ENCODE peak calls at places on chromosome 3, in seven cellular contexts. One of them, this sample, is unnamed.
A peak's percentile ranks its signal among the peaks of the same experiment; 100 is the strongest.

GRCh38 chr3:160373655-160374054 is 25.4 kb downstream of the IFT80 start:
- DNase-seq in psoas muscle: no peak
- DNase-seq in B cell: no peak
- DNase-seq in nephron progenitor cell: no peak
- DNase-seq in right lobe of liver: no peak
- DNase-seq in transverse colon: no peak
- DNase-seq in endodermal cell: no peak
- DNase-seq in this sample: no peak

GRCh38 chr3:64031540-64032533 is 8.5 kb upstream of the PSMD6 start:
- DNase-seq in psoas muscle: no peak
- DNase-seq in B cell: no peak
- DNase-seq in nephron progenitor cell: no peak
- DNase-seq in right lobe of liver: no peak
- DNase-seq in transverse colon: no peak
- DNase-seq in endodermal cell: no peak
- DNase-seq in this sample: no peak

GRCh38 chr3:8318002-8318649 is 183.5 kb upstream of the LMCD1 start:
- DNase-seq in psoas muscle: no peak
- DNase-seq in B cell: no peak
- DNase-seq in nephron progenitor cell: no peak
- DNase-seq in right lobe of liver: no peak
- DNase-seq in transverse colon: no peak
- DNase-seq in endodermal cell: no peak
- DNase-seq in this sample: no peak

GRCh38 chr3:105647047-105647446 is 221.8 kb downstream of the CBLB start:
- DNase-seq in psoas muscle: no peak
- DNase-seq in B cell: no peak
- DNase-seq in nephron progenitor cell: no peak
- DNase-seq in right lobe of liver: no peak
- DNase-seq in transverse colon: no peak
- DNase-seq in endodermal cell: no peak
- DNase-seq in this sample: no peak

GRCh38 chr3:36866358-36866757 is 78.5 kb downstream of the TRANK1 start:
- DNase-seq in psoas muscle: no peak
- DNase-seq in B cell: no peak
- DNase-seq in nephron progenitor cell: no peak
- DNase-seq in right lobe of liver: no peak
- DNase-seq in transverse colon: no peak
- DNase-seq in endodermal cell: no peak
- DNase-seq in this sample: no peak

GRCh38 chr3:124986153-124987143 is 51.9 kb upstream of the MUC13 start:
- DNase-seq in psoas muscle: no peak
- DNase-seq in B cell: no peak
- DNase-seq in nephron progenitor cell: peak; percentile 15
- DNase-seq in right lobe of liver: no peak
- DNase-seq in transverse colon: peak; percentile 60
- DNase-seq in endodermal cell: peak; percentile 75
- DNase-seq in this sample: no peak

GRCh38 chr3:11699083-11699427 is 55.3 kb upstream of the VGLL4 start:
- DNase-seq in psoas muscle: no peak
- DNase-seq in B cell: no peak
- DNase-seq in nephron progenitor cell: no peak
- DNase-seq in right lobe of liver: no peak
- DNase-seq in transverse colon: no peak
- DNase-seq in endodermal cell: no peak
- DNase-seq in this sample: no peak

GRCh38 chr3:11096266-11097135 is 57.8 kb upstream of the HRH1 start:
- DNase-seq in psoas muscle: peak; percentile 83
- DNase-seq in B cell: no peak
- DNase-seq in nephron progenitor cell: peak; percentile 70
- DNase-seq in right lobe of liver: no peak
- DNase-seq in transverse colon: peak; percentile 47
- DNase-seq in endodermal cell: peak; percentile 87
- DNase-seq in this sample: no peak

GRCh38 chr3:96813820-96814580 is 394 bp upstream of the EPHA6 start:
- DNase-seq in psoas muscle: peak; percentile 24
- DNase-seq in B cell: peak; percentile 23
- DNase-seq in nephron progenitor cell: peak; percentile 72
- DNase-seq in right lobe of liver: peak; percentile 69
- DNase-seq in transverse colon: peak; percentile 26
- DNase-seq in endodermal cell: peak; percentile 85
- DNase-seq in this sample: peak; percentile 78

GRCh38 chr3:125300416-125300815 is 74.7 kb downstream of the ZNF148 start:
- DNase-seq in psoas muscle: no peak
- DNase-seq in B cell: no peak
- DNase-seq in nephron progenitor cell: no peak
- DNase-seq in right lobe of liver: no peak
- DNase-seq in transverse colon: no peak
- DNase-seq in endodermal cell: no peak
- DNase-seq in this sample: no peak

GRCh38 chr3:159989973-159990846 is 1.6 kb downstream of the IL12A start:
- DNase-seq in psoas muscle: no peak
- DNase-seq in B cell: no peak
- DNase-seq in nephron progenitor cell: no peak
- DNase-seq in right lobe of liver: no peak
- DNase-seq in transverse colon: no peak
- DNase-seq in endodermal cell: peak; percentile 55
- DNase-seq in this sample: no peak

GRCh38 chr3:172749201-172749965 is 1.1 kb upstream of the ECT2 start:
- DNase-seq in psoas muscle: no peak
- DNase-seq in B cell: no peak
- DNase-seq in nephron progenitor cell: no peak
- DNase-seq in right lobe of liver: no peak
- DNase-seq in transverse colon: no peak
- DNase-seq in endodermal cell: no peak
- DNase-seq in this sample: no peak

GRCh38 chr3:79415351-79415750 is 352.4 kb downstream of the ROBO1 start:
- DNase-seq in psoas muscle: no peak
- DNase-seq in B cell: no peak
- DNase-seq in nephron progenitor cell: no peak
- DNase-seq in right lobe of liver: no peak
- DNase-seq in transverse colon: no peak
- DNase-seq in endodermal cell: no peak
- DNase-seq in this sample: no peak

GRCh38 chr3:110174908-110175307 is 837.6 kb upstream of the DPPA4 start:
- DNase-seq in psoas muscle: no peak
- DNase-seq in B cell: no peak
- DNase-seq in nephron progenitor cell: no peak
- DNase-seq in right lobe of liver: no peak
- DNase-seq in transverse colon: no peak
- DNase-seq in endodermal cell: no peak
- DNase-seq in this sample: no peak

GRCh38 chr3:49703956-49704355 is 14.6 kb downstream of the RNF123 start:
- DNase-seq in psoas muscle: no peak
- DNase-seq in B cell: no peak
- DNase-seq in nephron progenitor cell: no peak
- DNase-seq in right lobe of liver: no peak
- DNase-seq in transverse colon: no peak
- DNase-seq in endodermal cell: no peak
- DNase-seq in this sample: no peak

GRCh38 chr3:40741729-40742128 is 217.0 kb downstream of the ZNF621 start:
- DNase-seq in psoas muscle: peak; percentile 25
- DNase-seq in B cell: no peak
- DNase-seq in nephron progenitor cell: no peak
- DNase-seq in right lobe of liver: no peak
- DNase-seq in transverse colon: no peak
- DNase-seq in endodermal cell: no peak
- DNase-seq in this sample: no peak

GRCh38 chr3:39232859-39233258 is 40.5 kb upstream of the XIRP1 start:
- DNase-seq in psoas muscle: no peak
- DNase-seq in B cell: no peak
- DNase-seq in nephron progenitor cell: no peak
- DNase-seq in right lobe of liver: no peak
- DNase-seq in transverse colon: no peak
- DNase-seq in endodermal cell: no peak
- DNase-seq in this sample: no peak

GRCh38 chr3:39228496-39228895 is 36.1 kb upstream of the XIRP1 start:
- DNase-seq in psoas muscle: no peak
- DNase-seq in B cell: no peak
- DNase-seq in nephron progenitor cell: no peak
- DNase-seq in right lobe of liver: no peak
- DNase-seq in transverse colon: no peak
- DNase-seq in endodermal cell: no peak
- DNase-seq in this sample: no peak

GRCh38 chr3:39234041-39234440 is 41.6 kb upstream of the XIRP1 start:
- DNase-seq in psoas muscle: no peak
- DNase-seq in B cell: no peak
- DNase-seq in nephron progenitor cell: no peak
- DNase-seq in right lobe of liver: no peak
- DNase-seq in transverse colon: no peak
- DNase-seq in endodermal cell: no peak
- DNase-seq in this sample: no peak

GRCh38 chr3:39226106-39226741 is 33.8 kb upstream of the XIRP1 start:
- DNase-seq in psoas muscle: no peak
- DNase-seq in B cell: peak; percentile 31
- DNase-seq in nephron progenitor cell: no peak
- DNase-seq in right lobe of liver: no peak
- DNase-seq in transverse colon: no peak
- DNase-seq in endodermal cell: no peak
- DNase-seq in this sample: no peak

DNA sequence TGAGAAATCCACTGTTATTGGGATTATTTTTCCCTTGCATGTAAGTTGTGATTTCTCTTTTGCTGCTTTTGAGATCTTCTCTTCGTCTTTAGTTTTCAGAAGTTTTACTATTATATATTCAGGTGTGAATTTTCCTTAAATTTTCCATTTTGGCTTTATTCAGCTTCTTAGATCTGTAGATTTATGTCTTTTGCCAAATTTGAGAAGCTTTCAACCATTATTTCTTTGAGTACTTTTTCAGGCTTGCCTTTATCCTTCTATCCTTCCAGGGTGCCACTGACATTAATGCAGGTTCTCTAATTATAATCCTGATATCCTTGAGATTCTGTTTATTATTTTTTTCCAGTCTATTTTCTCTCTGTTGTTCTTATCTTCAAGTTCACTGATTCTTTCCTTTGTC is 38.1 kb upstream of the XIRP1 start:
- DNase-seq in psoas muscle: no peak
- DNase-seq in B cell: no peak
- DNase-seq in nephron progenitor cell: no peak
- DNase-seq in right lobe of liver: no peak
- DNase-seq in transverse colon: no peak
- DNase-seq in endodermal cell: no peak
- DNase-seq in this sample: no peak
- TF ChIP-seq CTCF in psoas muscle: no peak
- TF ChIP-seq CTCF in B cell: no peak
- TF ChIP-seq CTCF in nephron progenitor cell: no peak
- TF ChIP-seq CTCF in right lobe of liver: no peak
- TF ChIP-seq CTCF in transverse colon: no peak
- TF ChIP-seq CTCF in endodermal cell: no peak
- TF ChIP-seq CTCF in this sample: no peak

GRCh38 chr3:133377396-133377795 is 22.5 kb upstream of the BFSP2 start:
- DNase-seq in psoas muscle: no peak
- DNase-seq in B cell: no peak
- DNase-seq in nephron progenitor cell: no peak
- DNase-seq in right lobe of liver: no peak
- DNase-seq in transverse colon: no peak
- DNase-seq in endodermal cell: peak; percentile 67
- DNase-seq in this sample: no peak
- TF ChIP-seq CTCF in psoas muscle: peak; percentile 25
- TF ChIP-seq CTCF in B cell: no peak
- TF ChIP-seq CTCF in nephron progenitor cell: peak; percentile 23
- TF ChIP-seq CTCF in right lobe of liver: peak; percentile 39
- TF ChIP-seq CTCF in transverse colon: no peak
- TF ChIP-seq CTCF in endodermal cell: peak; percentile 67
- TF ChIP-seq CTCF in this sample: no peak

GRCh38 chr3:59138966-59139365 is 89.1 kb upstream of the CFAP20DC start:
- DNase-seq in psoas muscle: no peak
- DNase-seq in B cell: no peak
- DNase-seq in nephron progenitor cell: no peak
- DNase-seq in right lobe of liver: no peak
- DNase-seq in transverse colon: no peak
- DNase-seq in endodermal cell: no peak
- DNase-seq in this sample: no peak

GRCh38 chr3:59149166-59149565 is 99.3 kb upstream of the CFAP20DC start:
- DNase-seq in psoas muscle: no peak
- DNase-seq in B cell: no peak
- DNase-seq in nephron progenitor cell: no peak
- DNase-seq in right lobe of liver: no peak
- DNase-seq in transverse colon: no peak
- DNase-seq in endodermal cell: no peak
- DNase-seq in this sample: no peak

GRCh38 chr3:59142581-59142980 is 92.8 kb upstream of the CFAP20DC start:
- DNase-seq in psoas muscle: no peak
- DNase-seq in B cell: no peak
- DNase-seq in nephron progenitor cell: no peak
- DNase-seq in right lobe of liver: no peak
- DNase-seq in transverse colon: no peak
- DNase-seq in endodermal cell: no peak
- DNase-seq in this sample: no peak

GRCh38 chr3:59143447-59143846 is 93.6 kb upstream of the CFAP20DC start:
- DNase-seq in psoas muscle: no peak
- DNase-seq in B cell: no peak
- DNase-seq in nephron progenitor cell: no peak
- DNase-seq in right lobe of liver: no peak
- DNase-seq in transverse colon: no peak
- DNase-seq in endodermal cell: no peak
- DNase-seq in this sample: no peak
- TF ChIP-seq CTCF in psoas muscle: no peak
- TF ChIP-seq CTCF in B cell: no peak
- TF ChIP-seq CTCF in nephron progenitor cell: peak; percentile 8
- TF ChIP-seq CTCF in right lobe of liver: no peak
- TF ChIP-seq CTCF in transverse colon: no peak
- TF ChIP-seq CTCF in endodermal cell: peak; percentile 72
- TF ChIP-seq CTCF in this sample: no peak

GRCh38 chr3:133894334-133895207 is 1.1 kb downstream of the RAB6B start:
- DNase-seq in psoas muscle: no peak
- DNase-seq in B cell: no peak
- DNase-seq in nephron progenitor cell: peak; percentile 31
- DNase-seq in right lobe of liver: no peak
- DNase-seq in transverse colon: no peak
- DNase-seq in endodermal cell: peak; percentile 67
- DNase-seq in this sample: peak; percentile 73
- TF ChIP-seq CTCF in psoas muscle: no peak
- TF ChIP-seq CTCF in B cell: no peak
- TF ChIP-seq CTCF in nephron progenitor cell: no peak
- TF ChIP-seq CTCF in right lobe of liver: no peak
- TF ChIP-seq CTCF in transverse colon: no peak
- TF ChIP-seq CTCF in endodermal cell: peak; percentile 28
- TF ChIP-seq CTCF in this sample: no peak

GRCh38 chr3:155010416-155010815 is 69.7 kb upstream of the MME start:
- DNase-seq in psoas muscle: no peak
- DNase-seq in B cell: no peak
- DNase-seq in nephron progenitor cell: no peak
- DNase-seq in right lobe of liver: no peak
- DNase-seq in transverse colon: no peak
- DNase-seq in endodermal cell: no peak
- DNase-seq in this sample: no peak

GRCh38 chr3:155015776-155016451 is 64.2 kb upstream of the MME start:
- DNase-seq in psoas muscle: no peak
- DNase-seq in B cell: no peak
- DNase-seq in nephron progenitor cell: no peak
- DNase-seq in right lobe of liver: no peak
- DNase-seq in transverse colon: no peak
- DNase-seq in endodermal cell: no peak
- DNase-seq in this sample: no peak

GRCh38 chr3:155013427-155013826 is 66.7 kb upstream of the MME start:
- DNase-seq in psoas muscle: no peak
- DNase-seq in B cell: no peak
- DNase-seq in nephron progenitor cell: no peak
- DNase-seq in right lobe of liver: no peak
- DNase-seq in transverse colon: no peak
- DNase-seq in endodermal cell: no peak
- DNase-seq in this sample: no peak

GRCh38 chr3:155014953-155015352 is 65.2 kb upstream of the MME start:
- DNase-seq in psoas muscle: no peak
- DNase-seq in B cell: no peak
- DNase-seq in nephron progenitor cell: no peak
- DNase-seq in right lobe of liver: no peak
- DNase-seq in transverse colon: no peak
- DNase-seq in endodermal cell: no peak
- DNase-seq in this sample: no peak

GRCh38 chr3:155012584-155012983 is 67.5 kb upstream of the MME start:
- DNase-seq in psoas muscle: no peak
- DNase-seq in B cell: no peak
- DNase-seq in nephron progenitor cell: no peak
- DNase-seq in right lobe of liver: no peak
- DNase-seq in transverse colon: no peak
- DNase-seq in endodermal cell: no peak
- DNase-seq in this sample: no peak
- TF ChIP-seq CTCF in psoas muscle: no peak
- TF ChIP-seq CTCF in B cell: no peak
- TF ChIP-seq CTCF in nephron progenitor cell: no peak
- TF ChIP-seq CTCF in right lobe of liver: no peak
- TF ChIP-seq CTCF in transverse colon: no peak
- TF ChIP-seq CTCF in endodermal cell: no peak
- TF ChIP-seq CTCF in this sample: no peak

This sample was measured in pancreas.